ENCODE peak calls at places on chromosomes 4 and X, in ten cellular contexts. B, V, X, N, R, L, H, P, M and Z are unnamed samples.

GRCh38 chrX:38664285-38664684 is 102.9 kb downstream of the TSPAN7 start:
- DNase-seq in B (no peak), V (peak), X (no peak), N (peak), R (peak), L (no peak), H (peak), P (no peak), M (peak), Z (no peak)

GRCh38 chr4:148515248-148515647 is 73.0 kb upstream of the NR3C2 start:
- DNase-seq in B (no peak), V (peak), X (no peak), N (no peak), R (peak), L (no peak), H (no peak), P (no peak), M (no peak), Z (no peak)

GRCh38 chrX:9614016-9614415 is 149.2 kb downstream of the TBL1X start:
- DNase-seq in B (no peak), V (no peak), X (no peak), N (no peak), R (peak), L (no peak), H (no peak), P (no peak), M (no peak), Z (no peak)

GRCh38 chr4:86011117-86011516 is 348.7 kb downstream of the MAPK10 start:
- DNase-seq in B (no peak), V (no peak), X (no peak), N (peak), R (peak), L (no peak), H (no peak), P (no peak), M (no peak), Z (no peak)

GRCh38 chr4:158121203-158121586 is 51.6 kb downstream of the GASK1B start:
- DNase-seq in B (no peak), V (no peak), X (no peak), N (peak), R (peak), L (no peak), H (no peak), P (no peak), M (no peak), Z (no peak)

GRCh38 chr4:113026556-113026955 is 22.9 kb upstream of the ANK2 start:
- DNase-seq in B (no peak), V (no peak), X (no peak), N (no peak), R (peak), L (no peak), H (no peak), P (no peak), M (no peak), Z (no peak)

GRCh38 chr4:112436987-112437386 is 79.0 kb downstream of the NEUROG2 start:
- DNase-seq in B (no peak), V (no peak), X (no peak), N (no peak), R (no peak), L (no peak), H (no peak), P (no peak), M (no peak), Z (no peak)

GRCh38 chrX:18210470-18210869 is 10.2 kb downstream of the BEND2 start:
- DNase-seq in B (no peak), V (peak), X (no peak), N (no peak), R (peak), L (no peak), H (no peak), P (no peak), M (no peak), Z (no peak)

GRCh38 chr4:170979736-170980135 is 833.5 kb upstream of the GALNTL6 start:
- DNase-seq in B (no peak), V (no peak), X (no peak), N (no peak), R (no peak), L (no peak), H (no peak), P (no peak), M (no peak), Z (no peak)

GRCh38 chr4:117740736-117741135 is 293.6 kb upstream of the NDST3 start:
- DNase-seq in B (no peak), V (no peak), X (no peak), N (no peak), R (no peak), L (no peak), H (no peak), P (no peak), M (no peak), Z (no peak)

GRCh38 chr4:1036095-1036494 is 24.7 kb downstream of the FGFRL1 start:
- DNase-seq in B (no peak), V (no peak), X (no peak), N (no peak), R (no peak), L (no peak), H (no peak), P (no peak), M (no peak), Z (no peak)

GRCh38 chr4:153651961-153652784 is 31.9 kb upstream of the TLR2 start:
- DNase-seq in B (no peak), V (no peak), X (no peak), N (no peak), R (no peak), L (no peak), H (no peak), P (no peak), M (no peak), Z (no peak)

GRCh38 chrX:10833299-10834169 is 213.1 kb upstream of the MID1 start:
- DNase-seq in B (peak), V (peak), X (peak), N (no peak), R (peak), L (no peak), H (peak), P (peak), M (no peak), Z (no peak)

GRCh38 chr4:110610940-110611785 is 11.7 kb downstream of the PITX2 start:
- DNase-seq in B (no peak), V (no peak), X (no peak), N (no peak), R (no peak), L (no peak), H (no peak), P (no peak), M (no peak), Z (no peak)

GRCh38 chr4:141905751-141906150 is 269.4 kb downstream of the IL15 start:
- DNase-seq in B (no peak), V (no peak), X (no peak), N (peak), R (peak), L (no peak), H (no peak), P (no peak), M (no peak), Z (no peak)

GRCh38 chr4:28010543-28011235 is 1150.0 kb downstream of the STIM2 start:
- DNase-seq in B (no peak), V (no peak), X (no peak), N (no peak), R (peak), L (no peak), H (no peak), P (no peak), M (no peak), Z (no peak)

GRCh38 chr4:53905935-53906377 is 158.4 kb downstream of the CHIC2 start:
- DNase-seq in B (no peak), V (peak), X (peak), N (no peak), R (peak), L (peak), H (no peak), P (no peak), M (peak), Z (no peak)

GRCh38 chr4:145956288-145956890 is 17.8 kb upstream of the ZNF827 start:
- DNase-seq in B (no peak), V (no peak), X (no peak), N (no peak), R (peak), L (peak), H (peak), P (no peak), M (peak), Z (no peak)

GRCh38 chrX:46567388-46567787 is 6.2 kb upstream of the CHST7 start:
- DNase-seq in B (no peak), V (peak), X (no peak), N (no peak), R (no peak), L (no peak), H (no peak), P (no peak), M (no peak), Z (no peak)

GRCh38 chr4:139229534-139230039 is 50.4 kb downstream of the MGARP start:
- DNase-seq in B (no peak), V (peak), X (no peak), N (no peak), R (peak), L (peak), H (no peak), P (no peak), M (peak), Z (no peak)

GRCh38 chr4:7241587-7242125 is 49.3 kb downstream of the SORCS2 start:
- DNase-seq in B (no peak), V (no peak), X (no peak), N (no peak), R (no peak), L (no peak), H (no peak), P (no peak), M (no peak), Z (no peak)

GRCh38 chr4:7239101-7239820 is 46.9 kb downstream of the SORCS2 start:
- DNase-seq in B (no peak), V (no peak), X (no peak), N (no peak), R (no peak), L (no peak), H (no peak), P (no peak), M (no peak), Z (no peak)

GRCh38 chr4:7238300-7238960 is 46.1 kb downstream of the SORCS2 start:
- DNase-seq in B (no peak), V (no peak), X (no peak), N (no peak), R (no peak), L (no peak), H (no peak), P (no peak), M (peak), Z (no peak)

GRCh38 chr4:7239844-7240243 is 47.5 kb downstream of the SORCS2 start:
- DNase-seq in B (no peak), V (no peak), X (no peak), N (no peak), R (no peak), L (no peak), H (no peak), P (no peak), M (no peak), Z (no peak)

DNA sequence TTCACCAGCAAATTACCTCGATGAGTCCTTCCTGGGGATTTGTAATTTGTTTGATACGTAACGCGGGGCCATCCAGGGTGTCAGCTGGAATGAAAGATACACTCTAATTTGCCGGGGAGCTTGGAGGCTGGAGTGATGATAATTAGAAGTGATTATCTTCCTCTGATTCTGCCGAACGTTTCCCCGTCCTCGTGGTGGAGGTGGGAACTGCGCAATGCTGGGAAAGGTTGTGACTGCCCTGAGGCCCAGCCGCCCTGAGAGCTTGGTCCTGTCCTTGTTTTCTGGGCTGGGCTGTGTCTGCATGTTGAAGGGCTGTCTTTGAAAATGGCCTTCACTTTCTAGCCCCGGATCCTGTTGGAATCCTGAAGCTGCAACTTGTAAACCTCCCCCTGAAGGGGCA is 48.0 kb downstream of the SORCS2 start:
- DNase-seq in B (no peak), V (no peak), X (no peak), N (no peak), R (no peak), L (no peak), H (no peak), P (no peak), M (no peak), Z (no peak)
- TF ChIP-seq CTCF in B (no peak), V (no peak), X (no peak), N (no peak), R (no peak), L (no peak), H (no peak), P (no peak), M (no peak), Z (no peak)

GRCh38 chr4:3790006-3790561 is 23.9 kb downstream of the ADRA2C start:
- DNase-seq in B (no peak), V (peak), X (no peak), N (no peak), R (no peak), L (no peak), H (no peak), P (no peak), M (no peak), Z (no peak)

GRCh38 chr4:3791256-3791655 is 25.1 kb downstream of the ADRA2C start:
- DNase-seq in B (no peak), V (no peak), X (no peak), N (no peak), R (no peak), L (no peak), H (no peak), P (no peak), M (no peak), Z (no peak)

GRCh38 chr4:3791910-3792542 is 25.8 kb downstream of the ADRA2C start:
- DNase-seq in B (no peak), V (peak), X (peak), N (no peak), R (no peak), L (peak), H (peak), P (no peak), M (peak), Z (no peak)

GRCh38 chr4:3793545-3793944 is 27.4 kb downstream of the ADRA2C start:
- DNase-seq in B (no peak), V (no peak), X (no peak), N (no peak), R (no peak), L (no peak), H (no peak), P (no peak), M (no peak), Z (no peak)

GRCh38 chr4:3792813-3793212 is 26.6 kb downstream of the ADRA2C start:
- DNase-seq in B (no peak), V (no peak), X (no peak), N (no peak), R (no peak), L (no peak), H (no peak), P (no peak), M (no peak), Z (no peak)
- TF ChIP-seq CTCF in B (no peak), V (no peak), X (no peak), N (no peak), R (no peak), L (no peak), H (peak), P (no peak), M (peak), Z (no peak)

GRCh38 chr4:87451537-87451936 is 29.2 kb downstream of the NUDT9 start:
- DNase-seq in B (no peak), V (no peak), X (no peak), N (no peak), R (no peak), L (no peak), H (no peak), P (no peak), M (no peak), Z (no peak)
- TF ChIP-seq CTCF in B (no peak), V (no peak), X (no peak), N (no peak), R (peak), L (no peak), H (peak), P (no peak), M (peak), Z (no peak)

GRCh38 chrX:2652106-2652505 is 39.0 kb upstream of the CD99 start:
- DNase-seq in B (peak), V (no peak), X (no peak), N (no peak), R (no peak), L (no peak), H (no peak), P (no peak), M (peak), Z (no peak)
- TF ChIP-seq CTCF in B (no peak), V (no peak), X (no peak), N (peak), R (peak), L (peak), H (peak), P (no peak), M (peak), Z (no peak)

GRCh38 chrX:54044877-54045328 is 630 bp upstream of the PHF8 start:
- DNase-seq in B (no peak), V (no peak), X (no peak), N (no peak), R (no peak), L (no peak), H (no peak), P (no peak), M (no peak), Z (no peak)

GRCh38 chrX:54044126-54044876 is at the start of gene PHF8:
- DNase-seq in B (peak), V (peak), X (peak), N (peak), R (peak), L (peak), H (peak), P (peak), M (peak), Z (peak)

GRCh38 chrX:54043084-54043483 is 1.2 kb downstream of the PHF8 start:
- DNase-seq in B (no peak), V (no peak), X (no peak), N (no peak), R (no peak), L (no peak), H (no peak), P (no peak), M (peak), Z (no peak)

GRCh38 chrX:54043696-54044125 is 562 bp downstream of the PHF8 start:
- DNase-seq in B (no peak), V (no peak), X (peak), N (no peak), R (peak), L (peak), H (no peak), P (peak), M (peak), Z (no peak)

GRCh38 chrX:54042609-54043010 is 1.7 kb downstream of the PHF8 start:
- DNase-seq in B (no peak), V (no peak), X (peak), N (peak), R (peak), L (peak), H (peak), P (peak), M (peak), Z (no peak)
- TF ChIP-seq CTCF in B (no peak), V (no peak), X (peak), N (peak), R (peak), L (peak), H (peak), P (peak), M (peak), Z (no peak)

DNA sequence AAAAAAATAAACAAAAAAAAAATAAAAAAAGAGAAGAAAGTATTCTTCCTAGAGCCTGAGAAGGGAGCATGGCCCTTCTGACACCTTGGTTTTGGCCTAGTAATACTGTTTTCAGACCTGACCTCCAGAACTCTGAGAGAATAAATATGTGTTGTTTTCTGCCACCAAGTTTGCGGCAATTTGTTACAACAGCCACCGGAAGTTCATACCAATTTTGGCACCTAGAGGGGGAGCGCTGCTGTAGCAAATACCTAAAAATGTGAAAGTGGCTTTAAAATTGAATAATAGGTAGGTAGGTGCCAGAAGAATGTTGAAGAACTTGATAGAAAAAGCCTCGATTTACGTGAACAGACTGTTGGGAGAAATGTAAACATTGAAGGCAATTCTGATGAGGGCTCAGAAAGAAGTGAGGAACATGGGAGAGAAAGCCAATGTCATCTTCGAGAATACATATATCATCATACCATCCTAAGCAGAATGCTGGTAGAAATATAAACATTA is 27.5 kb upstream of the SPACA5B start:
- DNase-seq in B (no peak), V (no peak), X (no peak), N (no peak), R (no peak), L (no peak), H (no peak), P (no peak), M (no peak), Z (no peak)
- TF ChIP-seq CTCF in B (no peak), V (no peak), X (no peak), N (no peak), R (no peak), L (no peak), H (no peak), P (no peak), M (no peak), Z (no peak)

GRCh38 chr4:20313237-20314030 is 61.7 kb downstream of the SLIT2 start:
- DNase-seq in B (no peak), V (peak), X (no peak), N (no peak), R (no peak), L (peak), H (peak), P (no peak), M (peak), Z (no peak)
- TF ChIP-seq CTCF in B (no peak), V (peak), X (no peak), N (no peak), R (no peak), L (peak), H (peak), P (no peak), M (peak), Z (no peak)

GRCh38 chrX:103774070-103774642 is 2.5 kb upstream of the PLP1 start:
- DNase-seq in B (peak), V (peak), X (no peak), N (no peak), R (peak), L (no peak), H (no peak), P (no peak), M (peak), Z (no peak)
- TF ChIP-seq CTCF in B (no peak), V (peak), X (peak), N (peak), R (peak), L (no peak), H (no peak), P (peak), M (peak), Z (no peak)